ENCODE peak calls at places on chromosomes 6 and 20, in four cellular contexts. I, D, Y and N are unnamed samples.
A peak's percentile ranks its signal among the peaks of the same experiment; 100 is the strongest.

GRCh38 chr6:140988780-140989179 is 1143.9 kb upstream of the GJE1 start:
- DNase-seq in I (no peak), D (no peak), Y (no peak), N (no peak)

GRCh38 chr20:2353231-2353630 is 27.5 kb upstream of the TGM6 start:
- DNase-seq in I (no peak), D (no peak), Y (no peak), N (no peak)

GRCh38 chr20:49893242-49894072 is 21.9 kb downstream of the SPATA2 start:
- DNase-seq in I (no peak), D (no peak), Y (no peak), N (no peak)

GRCh38 chr20:20864346-20865096 is 152.1 kb upstream of the RALGAPA2 start:
- DNase-seq in I (no peak), D (no peak), Y (no peak), N (no peak)

GRCh38 chr6:111606620-111607115 is 990 bp upstream of the TRAF3IP2 start:
- DNase-seq in I (no peak), D (no peak), Y (no peak), N (no peak)

GRCh38 chr6:167244991-167245390 is 46.1 kb upstream of the UNC93A start:
- DNase-seq in I (no peak), D (no peak), Y (no peak), N (no peak)

GRCh38 chr6:85364354-85364753 is 85.5 kb upstream of the NT5E start:
- DNase-seq in I (no peak), D (no peak), Y (no peak), N (no peak)

GRCh38 chr6:115891704-115892225 is 168.9 kb downstream of the FRK start:
- DNase-seq in I (no peak), D (no peak), Y (no peak), N (no peak)

GRCh38 chr6:6604566-6604965 is 16.0 kb downstream of the LY86 start:
- DNase-seq in I (no peak), D (no peak), Y (no peak), N (no peak)

GRCh38 chr6:44851176-44851575 is 463.7 kb downstream of the CDC5L start:
- DNase-seq in I (no peak), D (no peak), Y (no peak), N (no peak)

GRCh38 chr20:25042531-25043498 is 15.1 kb downstream of the ACSS1 start:
- DNase-seq in I (peak; percentile 46), D (peak; percentile 7), Y (no peak), N (no peak)

GRCh38 chr6:21587182-21587924 is 6.2 kb upstream of the SOX4 start:
- DNase-seq in I (peak; percentile 70), D (no peak), Y (peak; percentile 57), N (peak; percentile 66)

GRCh38 chr6:138765896-138766487 is 7.6 kb upstream of the CCDC28A start:
- DNase-seq in I (no peak), D (no peak), Y (no peak), N (no peak)

GRCh38 chr6:41373367-41373918 is 38.0 kb downstream of the NCR2 start:
- DNase-seq in I (no peak), D (no peak), Y (no peak), N (no peak)

GRCh38 chr6:35776364-35777215 is at the start of gene CLPSL2:
- DNase-seq in I (no peak), D (no peak), Y (no peak), N (peak; percentile 70)

GRCh38 chr6:48747040-48747439 is 636.0 kb upstream of the PTCHD4 start:
- DNase-seq in I (no peak), D (no peak), Y (no peak), N (no peak)

GRCh38 chr20:6708010-6708409 is 59.5 kb upstream of the BMP2 start:
- DNase-seq in I (no peak), D (no peak), Y (no peak), N (no peak)

GRCh38 chr20:11556410-11556809 is 361.3 kb upstream of the BTBD3 start:
- DNase-seq in I (no peak), D (no peak), Y (no peak), N (no peak)

GRCh38 chr6:106630366-106630765 is 988 bp downstream of the QRSL1 start:
- DNase-seq in I (no peak), D (no peak), Y (no peak), N (no peak)

GRCh38 chr6:55678330-55679224 is 99.6 kb upstream of the HMGCLL1 start:
- DNase-seq in I (no peak), D (no peak), Y (no peak), N (no peak)

GRCh38 chr6:166656269-166657206 is 29.5 kb upstream of the RPS6KA2 start:
- DNase-seq in I (no peak), D (no peak), Y (no peak), N (no peak)

GRCh38 chr20:8212286-8212685 is 80.2 kb downstream of the PLCB1 start:
- DNase-seq in I (no peak), D (no peak), Y (no peak), N (no peak)

GRCh38 chr6:5513393-5513792 is 252.1 kb downstream of the FARS2 start:
- DNase-seq in I (no peak), D (no peak), Y (no peak), N (no peak)

GRCh38 chr6:5249451-5250122 is 11.2 kb downstream of the LYRM4 start:
- DNase-seq in I (no peak), D (no peak), Y (no peak), N (no peak)

GRCh38 chr20:2742934-2743559 is 50.5 kb downstream of the EBF4 start:
- DNase-seq in I (peak; percentile 87), D (peak; percentile 53), Y (peak; percentile 32), N (peak; percentile 81)

GRCh38 chr6:43060034-43060754 is 763 bp downstream of the KLC4 start:
- DNase-seq in I (no peak), D (no peak), Y (no peak), N (no peak)

GRCh38 chr6:105798057-105798456 is 288.1 kb upstream of the PRDM1 start:
- DNase-seq in I (no peak), D (no peak), Y (no peak), N (no peak)

GRCh38 chr20:37383229-37383989 is 37.5 kb downstream of the SRC start:
- DNase-seq in I (no peak), D (no peak), Y (no peak), N (no peak)

GRCh38 chr6:38034269-38034914 is 214.9 kb downstream of the ZFAND3 start:
- DNase-seq in I (no peak), D (no peak), Y (no peak), N (no peak)

GRCh38 chr6:133568970-133569889 is 319.7 kb upstream of the TCF21 start:
- DNase-seq in I (peak; percentile 13), D (no peak), Y (no peak), N (peak; percentile 21)

GRCh38 chr6:35425284-35425683 is 26.9 kb upstream of the FANCE start:
- DNase-seq in I (no peak), D (no peak), Y (no peak), N (no peak)

GRCh38 chr6:100099189-100100074 is 105.4 kb upstream of the MCHR2 start:
- DNase-seq in I (no peak), D (no peak), Y (no peak), N (no peak)

GRCh38 chr20:44650777-44651493 is 564 bp downstream of the ADA start:
- DNase-seq in I (no peak), D (peak; percentile 27), Y (no peak), N (no peak)

GRCh38 chr20:21139881-21140566 is 14.1 kb downstream of the KIZ start:
- DNase-seq in I (no peak), D (no peak), Y (no peak), N (no peak)

GRCh38 chr6:85592044-85592443 is 1.6 kb downstream of the SNX14 start:
- DNase-seq in I (no peak), D (no peak), Y (no peak), N (no peak)

GRCh38 chr20:23050847-23051627 is 1.6 kb upstream of the THBD start:
- DNase-seq in I (peak; percentile 97), D (no peak), Y (peak; percentile 25), N (peak; percentile 88)